ENCODE peak calls at places on chromosomes 1 and 21, in seven cellular contexts. M is GM13976; C is RCC 7860; H is activated CD4-positive, alpha-beta T cell treated with anti-CD3 and anti-CD28 coated beads, Interleukin-2, amount 50 U/mL, for 48 hours; R is non-pigmented ciliary epithelial cell; P is fibroblast of the conjunctiva; N is cerebellar cortex. B is an unnamed sample.

GRCh38 chr1:117036018-117036421 is 24.1 kb upstream of the TTF2 start:
- DNase-seq in M (no peak), C (peak), H (no peak), R (no peak), P (no peak), N (no peak), B (no peak)

GRCh38 chr21:43609501-43610340 is 49.6 kb downstream of the HSF2BP start:
- DNase-seq in M (no peak), C (peak), H (no peak), R (no peak), P (peak), N (no peak), B (no peak)

GRCh38 chr1:60279798-60280197 is 206.2 kb upstream of the C1orf87 start:
- DNase-seq in M (no peak), C (no peak), H (no peak), R (no peak), P (peak), N (no peak), B (no peak)

GRCh38 chr1:68919070-68919469 is 422.2 kb upstream of the DEPDC1 start:
- DNase-seq in M (no peak), C (peak), H (no peak), R (no peak), P (peak), N (no peak), B (no peak)

GRCh38 chr1:240242601-240243144 is 151.0 kb downstream of the FMN2 start:
- DNase-seq in M (no peak), C (no peak), H (no peak), R (peak), P (peak), N (no peak), B (no peak)

GRCh38 chr1:114482585-114482984 is 28.4 kb downstream of the TRIM33 start:
- DNase-seq in M (peak), C (no peak), H (no peak), R (no peak), P (no peak), N (no peak), B (peak)

GRCh38 chr21:27703806-27704205 is 736.9 kb upstream of the ADAMTS5 start:
- DNase-seq in M (no peak), C (no peak), H (no peak), R (no peak), P (peak), N (no peak), B (no peak)

GRCh38 chr1:197485790-197486189 is 217.7 kb downstream of the CRB1 start:
- DNase-seq in M (no peak), C (no peak), H (no peak), R (no peak), P (no peak), N (no peak), B (no peak)

GRCh38 chr1:204213668-204214662 is at the start of gene GOLT1A:
- DNase-seq in M (peak), C (peak), H (peak), R (peak), P (peak), N (peak), B (peak)

GRCh38 chr1:203691454-203691853 is 64.8 kb downstream of the ATP2B4 start:
- DNase-seq in M (no peak), C (no peak), H (no peak), R (no peak), P (no peak), N (no peak), B (no peak)

GRCh38 chr1:211606914-211607751 is 28.2 kb upstream of the SLC30A1 start:
- DNase-seq in M (peak), C (no peak), H (peak), R (no peak), P (no peak), N (no peak), B (peak)

GRCh38 chr1:86150553-86151055 is 6.0 kb downstream of the COL24A1 start:
- DNase-seq in M (no peak), C (no peak), H (no peak), R (no peak), P (no peak), N (no peak), B (no peak)

GRCh38 chr1:214549604-214550338 is 1.6 kb downstream of the PTPN14 start:
- DNase-seq in M (no peak), C (peak), H (no peak), R (no peak), P (no peak), N (peak), B (no peak)

B was measured in germinal center.